ENCODE peak calls at places on chromosomes 5 and 9, in five cellular contexts. X is posterior cingulate gyrus; W is effector memory CD8-positive, alpha-beta T cell; D is astrocyte of the cerebellum; R is NCI-H345. L is an unnamed sample.

GRCh38 chr5:95090774-95091173 is 194.1 kb downstream of the MCTP1 start:
- DNase-seq in X (no peak), W (no peak), D (no peak), R (no peak), L (no peak)

GRCh38 chr5:162529886-162530285 is 462.3 kb downstream of the GABRG2 start:
- DNase-seq in X (no peak), W (no peak), D (no peak), R (no peak), L (no peak)

GRCh38 chr5:138503487-138504270 is 38.4 kb downstream of the EGR1 start:
- DNase-seq in X (peak), W (peak), D (peak), R (peak), L (peak)

GRCh38 chr5:175163586-175164275 is 280.3 kb downstream of the DRD1 start:
- DNase-seq in X (no peak), W (no peak), D (no peak), R (no peak), L (no peak)

GRCh38 chr9:93308676-93309075 is 124.7 kb downstream of the WNK2 start:
- DNase-seq in X (no peak), W (no peak), D (no peak), R (no peak), L (no peak)

GRCh38 chr9:75053869-75054268 is 25.8 kb upstream of the CARNMT1 start:
- DNase-seq in X (no peak), W (no peak), D (no peak), R (no peak), L (no peak)

GRCh38 chr5:96017951-96018350 is 56.3 kb upstream of the ELL2 start:
- DNase-seq in X (no peak), W (no peak), D (no peak), R (no peak), L (no peak)

GRCh38 chr5:68171101-68171558 is 44.4 kb upstream of the PIK3R1 start:
- DNase-seq in X (peak), W (no peak), D (peak), R (no peak), L (no peak)

GRCh38 chr5:94094793-94095441 is 353.5 kb upstream of the POU5F2 start:
- DNase-seq in X (no peak), W (no peak), D (no peak), R (no peak), L (no peak)

GRCh38 chr5:140632366-140633080 is 452 bp downstream of the CD14 start:
- DNase-seq in X (peak), W (peak), D (no peak), R (peak), L (peak)

GRCh38 chr5:141003791-141004601 is 37.7 kb downstream of the PCDHAC2 start:
- DNase-seq in X (no peak), W (no peak), D (no peak), R (peak), L (peak)

GRCh38 chr5:122154910-122155309 is 25.6 kb downstream of the ZNF474 start:
- DNase-seq in X (no peak), W (no peak), D (peak), R (no peak), L (no peak)

GRCh38 chr5:160923927-160924705 is 72.1 kb upstream of the ATP10B start:
- DNase-seq in X (no peak), W (no peak), D (no peak), R (peak), L (no peak)

GRCh38 chr5:141992349-141992963 is 20.4 kb downstream of the GNPDA1 start:
- DNase-seq in X (peak), W (peak), D (peak), R (peak), L (peak)

GRCh38 chr5:14268236-14268701 is 125.1 kb downstream of the TRIO start:
- DNase-seq in X (no peak), W (no peak), D (no peak), R (no peak), L (no peak)

GRCh38 chr5:96377597-96377996 is 55.5 kb downstream of the PCSK1 start:
- DNase-seq in X (no peak), W (no peak), D (no peak), R (no peak), L (no peak)

GRCh38 chr9:2390028-2390427 is 231.6 kb upstream of the VLDLR start:
- DNase-seq in X (no peak), W (no peak), D (no peak), R (no peak), L (no peak)

GRCh38 chr5:77015938-77016569 is 14.2 kb upstream of the AGGF1 start:
- DNase-seq in X (no peak), W (no peak), D (peak), R (no peak), L (no peak)

GRCh38 chr9:71490810-71491209 is 277.5 kb downstream of the CEMIP2 start:
- DNase-seq in X (no peak), W (no peak), D (no peak), R (no peak), L (no peak)

GRCh38 chr9:130183133-130183762 is 11.0 kb downstream of the NCS1 start:
- DNase-seq in X (no peak), W (no peak), D (peak), R (no peak), L (peak)

GRCh38 chr9:105405514-105406131 is 42.2 kb upstream of the FSD1L start:
- DNase-seq in X (no peak), W (peak), D (peak), R (no peak), L (peak)

GRCh38 chr9:127360205-127360604 is 36.8 kb upstream of the SLC2A8 start:
- DNase-seq in X (no peak), W (no peak), D (no peak), R (no peak), L (no peak)

GRCh38 chr9:137076636-137077009 is 694 bp upstream of the UAP1L1 start:
- DNase-seq in X (no peak), W (no peak), D (no peak), R (no peak), L (no peak)

GRCh38 chr5:72604111-72604792 is 97.0 kb upstream of the ZNF366 start:
- DNase-seq in X (no peak), W (no peak), D (no peak), R (no peak), L (no peak)

GRCh38 chr5:155883966-155884555 is 442.9 kb upstream of the SGCD start:
- DNase-seq in X (no peak), W (peak), D (no peak), R (peak), L (peak)

GRCh38 chr5:108818613-108819272 is 71.0 kb downstream of the FER start:
- DNase-seq in X (no peak), W (no peak), D (peak), R (no peak), L (no peak)

GRCh38 chr9:121812159-121812735 is 160.8 kb downstream of the DAB2IP start:
- DNase-seq in X (no peak), W (no peak), D (no peak), R (no peak), L (no peak)

GRCh38 chr5:135458921-135459331 is 6.8 kb upstream of the TIFAB start:
- DNase-seq in X (no peak), W (no peak), D (no peak), R (no peak), L (no peak)

GRCh38 chr9:131578778-131579504 is 33.6 kb downstream of the PRRT1B start:
- DNase-seq in X (no peak), W (peak), D (no peak), R (no peak), L (no peak)

GRCh38 chr9:129557192-129558036 is 63.5 kb downstream of the C9orf50 start:
- DNase-seq in X (no peak), W (no peak), D (peak), R (peak), L (peak)

GRCh38 chr5:174903333-174903732 is 179.0 kb downstream of the MSX2 start:
- DNase-seq in X (no peak), W (no peak), D (no peak), R (no peak), L (no peak)

L was measured in WERI-Rb-1.